ENCODE peak calls at places on chromosome 16, in five cellular contexts. One of them, this sample, is unnamed.

GRCh38 chr16:84117482-84117843 is 721 bp upstream of the MBTPS1 start:
- DNase-seq in fibroblast of lung: peak
- DNase-seq in heart left ventricle: no peak
- DNase-seq in fibroblast of pulmonary artery: peak
- DNase-seq in AG09309: no peak
- DNase-seq in this sample: no peak

GRCh38 chr16:35523991-35524390 is 2064.6 kb downstream of the TP53TG3F start:
- DNase-seq in AG09309: no peak
- DNase-seq in heart left ventricle: no peak
- DNase-seq in fibroblast of lung: no peak
- DNase-seq in fibroblast of pulmonary artery: no peak
- DNase-seq in this sample: no peak

GRCh38 chr16:86307518-86307903 is 202.8 kb upstream of the FOXF1 start:
- DNase-seq in AG09309: peak
- DNase-seq in fibroblast of lung: peak
- DNase-seq in fibroblast of pulmonary artery: peak
- DNase-seq in heart left ventricle: no peak
- DNase-seq in this sample: no peak

GRCh38 chr16:825298-826061 is 24.9 kb upstream of the GNG13 start:
- DNase-seq in fibroblast of pulmonary artery: no peak
- DNase-seq in heart left ventricle: no peak
- DNase-seq in AG09309: no peak
- DNase-seq in fibroblast of lung: peak
- DNase-seq in this sample: no peak

GRCh38 chr16:79893445-79893844 is 292.9 kb upstream of the MAF start:
- DNase-seq in fibroblast of pulmonary artery: no peak
- DNase-seq in heart left ventricle: no peak
- DNase-seq in AG09309: no peak
- DNase-seq in fibroblast of lung: no peak
- DNase-seq in this sample: no peak

GRCh38 chr16:81709369-81709900 is 69.7 kb upstream of the PLCG2 start:
- DNase-seq in fibroblast of pulmonary artery: no peak
- DNase-seq in AG09309: no peak
- DNase-seq in heart left ventricle: no peak
- DNase-seq in fibroblast of lung: no peak
- DNase-seq in this sample: no peak

GRCh38 chr16:85424260-85425060 is 188.7 kb upstream of the GSE1 start:
- DNase-seq in fibroblast of pulmonary artery: no peak
- DNase-seq in heart left ventricle: no peak
- DNase-seq in AG09309: no peak
- DNase-seq in fibroblast of lung: no peak
- DNase-seq in this sample: no peak

GRCh38 chr16:10188236-10188635 is 6.0 kb upstream of the GRIN2A start:
- DNase-seq in heart left ventricle: no peak
- DNase-seq in AG09309: no peak
- DNase-seq in fibroblast of pulmonary artery: no peak
- DNase-seq in fibroblast of lung: no peak
- DNase-seq in this sample: no peak

GRCh38 chr16:51151951-51152663 is 1.0 kb upstream of the SALL1 start:
- DNase-seq in heart left ventricle: peak
- DNase-seq in fibroblast of pulmonary artery: peak
- DNase-seq in fibroblast of lung: peak
- DNase-seq in AG09309: peak
- DNase-seq in this sample: no peak

GRCh38 chr16:81595676-81596292 is 151.2 kb downstream of the CMIP start:
- DNase-seq in fibroblast of pulmonary artery: peak
- DNase-seq in fibroblast of lung: no peak
- DNase-seq in heart left ventricle: no peak
- DNase-seq in AG09309: no peak
- DNase-seq in this sample: no peak

GRCh38 chr16:72013888-72014538 is 5.5 kb downstream of the DHODH start:
- DNase-seq in AG09309: no peak
- DNase-seq in heart left ventricle: peak
- DNase-seq in fibroblast of pulmonary artery: peak
- DNase-seq in fibroblast of lung: no peak
- DNase-seq in this sample: no peak

GRCh38 chr16:4734730-4735575 is 616 bp downstream of the DNAAF8 start:
- DNase-seq in heart left ventricle: peak
- DNase-seq in fibroblast of pulmonary artery: peak
- DNase-seq in fibroblast of lung: peak
- DNase-seq in AG09309: peak
- DNase-seq in this sample: no peak

GRCh38 chr16:89122322-89122831 is 28.7 kb downstream of the ACSF3 start:
- DNase-seq in AG09309: no peak
- DNase-seq in fibroblast of pulmonary artery: no peak
- DNase-seq in fibroblast of lung: no peak
- DNase-seq in heart left ventricle: peak
- DNase-seq in this sample: no peak

GRCh38 chr16:4200000-4200780 is 41.7 kb downstream of the SRL start:
- DNase-seq in fibroblast of lung: peak
- DNase-seq in heart left ventricle: peak
- DNase-seq in AG09309: no peak
- DNase-seq in fibroblast of pulmonary artery: peak
- DNase-seq in this sample: no peak

GRCh38 chr16:50696575-50697420 is 3.4 kb downstream of the NOD2 start:
- DNase-seq in fibroblast of lung: peak
- DNase-seq in heart left ventricle: peak
- DNase-seq in AG09309: no peak
- DNase-seq in fibroblast of pulmonary artery: peak
- DNase-seq in this sample: no peak

GRCh38 chr16:12354296-12354818 is 377.8 kb downstream of the SNX29 start:
- DNase-seq in AG09309: no peak
- DNase-seq in fibroblast of lung: no peak
- DNase-seq in fibroblast of pulmonary artery: no peak
- DNase-seq in heart left ventricle: no peak
- DNase-seq in this sample: no peak

GRCh38 chr16:83390759-83391158 is 417.0 kb upstream of the HSBP1 start:
- DNase-seq in AG09309: no peak
- DNase-seq in fibroblast of lung: no peak
- DNase-seq in fibroblast of pulmonary artery: no peak
- DNase-seq in heart left ventricle: no peak
- DNase-seq in this sample: no peak

GRCh38 chr16:11155284-11155806 is 100.7 kb downstream of the SOCS1 start:
- DNase-seq in fibroblast of lung: peak
- DNase-seq in heart left ventricle: no peak
- DNase-seq in AG09309: peak
- DNase-seq in fibroblast of pulmonary artery: peak
- DNase-seq in this sample: no peak

DNA sequence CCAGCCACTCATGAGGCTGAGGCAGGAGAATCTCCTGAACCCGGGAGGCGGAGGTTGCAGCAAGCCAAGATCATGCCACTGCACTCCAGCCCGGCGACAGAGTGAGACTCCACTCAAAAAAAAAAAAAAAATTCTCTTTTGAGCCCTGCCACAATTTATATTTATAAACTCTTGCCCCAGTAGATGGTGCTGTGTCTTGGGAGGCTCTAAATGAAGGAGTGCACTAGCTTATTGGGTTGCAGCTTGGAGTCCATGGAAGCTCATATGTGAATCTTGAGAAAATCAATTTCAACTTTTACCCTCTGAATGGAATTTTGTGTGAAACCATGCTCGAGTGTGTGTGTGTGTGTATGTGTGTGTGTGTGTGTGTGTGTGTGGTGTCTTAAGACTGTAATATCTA is 420.1 kb downstream of the HS3ST4 start:
- DNase-seq in AG09309: no peak
- DNase-seq in heart left ventricle: no peak
- DNase-seq in fibroblast of lung: no peak
- DNase-seq in fibroblast of pulmonary artery: no peak
- DNase-seq in this sample: no peak
- TF ChIP-seq CTCF in AG09309: no peak
- TF ChIP-seq CTCF in heart left ventricle: no peak
- TF ChIP-seq CTCF in fibroblast of lung: no peak
- TF ChIP-seq CTCF in fibroblast of pulmonary artery: no peak
- TF ChIP-seq CTCF in this sample: no peak

GRCh38 chr16:66342294-66342900 is 24.1 kb upstream of the CDH5 start:
- DNase-seq in fibroblast of lung: no peak
- DNase-seq in fibroblast of pulmonary artery: peak
- DNase-seq in heart left ventricle: no peak
- DNase-seq in AG09309: no peak
- DNase-seq in this sample: no peak
- TF ChIP-seq CTCF in fibroblast of lung: peak
- TF ChIP-seq CTCF in fibroblast of pulmonary artery: peak
- TF ChIP-seq CTCF in heart left ventricle: peak
- TF ChIP-seq CTCF in AG09309: peak
- TF ChIP-seq CTCF in this sample: no peak

GRCh38 chr16:56793504-56793903 is 63.6 kb downstream of the NUP93 start:
- DNase-seq in heart left ventricle: no peak
- DNase-seq in AG09309: no peak
- DNase-seq in fibroblast of pulmonary artery: peak
- DNase-seq in fibroblast of lung: peak
- DNase-seq in this sample: no peak
- TF ChIP-seq CTCF in heart left ventricle: no peak
- TF ChIP-seq CTCF in AG09309: peak
- TF ChIP-seq CTCF in fibroblast of pulmonary artery: peak
- TF ChIP-seq CTCF in fibroblast of lung: peak
- TF ChIP-seq CTCF in this sample: no peak

DNA sequence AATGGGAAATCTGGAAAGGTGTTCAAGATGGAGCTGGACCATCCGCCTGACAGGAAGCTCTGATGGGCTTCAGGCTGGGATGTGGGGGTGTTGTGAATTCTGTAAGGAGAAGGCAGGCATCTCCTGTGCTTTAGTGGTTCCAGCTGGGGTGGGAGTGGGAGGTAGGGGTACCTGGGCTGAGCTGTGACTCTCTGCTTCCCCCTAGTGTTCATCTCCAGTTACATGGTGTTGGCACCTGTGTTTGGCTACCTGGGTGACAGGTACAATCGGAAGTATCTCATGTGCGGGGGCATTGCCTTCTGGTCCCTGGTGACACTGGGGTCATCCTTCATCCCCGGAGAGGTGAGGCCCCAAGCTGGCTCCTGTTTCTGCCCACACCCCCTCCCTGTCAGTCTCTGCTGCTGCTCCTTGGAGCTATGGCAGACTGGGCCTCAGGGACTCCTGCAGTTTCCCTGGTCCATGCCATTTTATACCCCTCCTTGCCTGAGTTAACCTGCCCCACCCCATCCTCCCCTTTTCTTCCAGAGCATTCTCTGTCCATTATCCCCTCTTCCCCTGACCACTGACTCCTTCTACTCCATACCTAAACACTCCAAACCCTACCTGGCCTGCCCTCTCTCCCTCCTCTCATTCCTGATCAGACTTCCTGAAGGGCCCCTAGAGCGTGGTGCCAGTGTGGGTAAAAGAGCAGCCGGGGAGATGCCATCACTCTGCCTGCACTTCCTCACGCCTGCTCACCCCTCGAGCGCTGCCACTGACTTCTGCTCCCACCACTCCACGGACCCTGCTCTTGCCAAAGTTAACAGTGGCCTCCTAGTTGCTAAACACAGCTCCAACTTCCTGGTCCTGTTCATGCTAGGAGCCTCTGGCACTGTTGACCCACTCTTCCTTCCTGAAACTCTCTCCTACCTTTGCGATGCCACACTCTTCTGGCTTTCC is 3.4 kb downstream of the SPNS1 start:
- DNase-seq in heart left ventricle: no peak
- DNase-seq in AG09309: no peak
- DNase-seq in fibroblast of lung: no peak
- DNase-seq in fibroblast of pulmonary artery: no peak
- DNase-seq in this sample: no peak
- TF ChIP-seq CTCF in heart left ventricle: peak
- TF ChIP-seq CTCF in AG09309: peak
- TF ChIP-seq CTCF in fibroblast of lung: peak
- TF ChIP-seq CTCF in fibroblast of pulmonary artery: peak
- TF ChIP-seq CTCF in this sample: peak

DNA sequence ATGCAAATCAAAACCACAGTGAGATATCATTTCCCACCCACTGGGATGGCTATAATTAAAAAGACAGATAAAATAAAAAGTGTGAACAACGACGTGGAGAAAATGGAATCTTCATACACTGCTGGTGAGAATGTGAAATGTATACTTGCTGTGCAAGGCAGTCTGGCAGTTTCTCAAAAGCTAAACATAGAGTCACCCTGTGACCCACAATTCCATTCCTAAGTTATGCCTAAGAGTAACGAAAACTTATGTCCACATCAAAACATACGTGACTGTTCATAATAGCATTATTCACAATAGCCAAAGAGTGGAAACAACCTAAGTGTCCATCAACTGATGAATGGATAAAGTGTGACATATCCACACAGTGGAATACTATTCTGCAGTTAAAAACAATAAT is 38.1 kb upstream of the VPS4A start:
- DNase-seq in AG09309: no peak
- DNase-seq in heart left ventricle: no peak
- DNase-seq in fibroblast of lung: peak
- DNase-seq in fibroblast of pulmonary artery: peak
- DNase-seq in this sample: no peak
- TF ChIP-seq CTCF in AG09309: no peak
- TF ChIP-seq CTCF in heart left ventricle: no peak
- TF ChIP-seq CTCF in fibroblast of lung: no peak
- TF ChIP-seq CTCF in fibroblast of pulmonary artery: no peak
- TF ChIP-seq CTCF in this sample: no peak

GRCh38 chr16:28193530-28194423 is 18.0 kb downstream of the XPO6 start:
- DNase-seq in fibroblast of lung: peak
- DNase-seq in heart left ventricle: no peak
- DNase-seq in AG09309: peak
- DNase-seq in fibroblast of pulmonary artery: peak
- DNase-seq in this sample: no peak

GRCh38 chr16:28191364-28191985 is 20.3 kb downstream of the XPO6 start:
- DNase-seq in heart left ventricle: no peak
- DNase-seq in fibroblast of pulmonary artery: no peak
- DNase-seq in fibroblast of lung: no peak
- DNase-seq in AG09309: no peak
- DNase-seq in this sample: no peak

GRCh38 chr16:28196331-28196987 is 15.3 kb downstream of the XPO6 start:
- DNase-seq in fibroblast of pulmonary artery: no peak
- DNase-seq in fibroblast of lung: no peak
- DNase-seq in AG09309: no peak
- DNase-seq in heart left ventricle: no peak
- DNase-seq in this sample: no peak

GRCh38 chr16:28195859-28196258 is 15.9 kb downstream of the XPO6 start:
- DNase-seq in AG09309: no peak
- DNase-seq in fibroblast of pulmonary artery: no peak
- DNase-seq in fibroblast of lung: no peak
- DNase-seq in heart left ventricle: no peak
- DNase-seq in this sample: no peak

GRCh38 chr16:28192811-28193529 is 18.8 kb downstream of the XPO6 start:
- DNase-seq in fibroblast of lung: no peak
- DNase-seq in fibroblast of pulmonary artery: no peak
- DNase-seq in AG09309: no peak
- DNase-seq in heart left ventricle: no peak
- DNase-seq in this sample: no peak
- TF ChIP-seq CTCF in fibroblast of lung: no peak
- TF ChIP-seq CTCF in fibroblast of pulmonary artery: no peak
- TF ChIP-seq CTCF in AG09309: no peak
- TF ChIP-seq CTCF in heart left ventricle: no peak
- TF ChIP-seq CTCF in this sample: no peak

This sample was measured in vagina.